ENCODE peak calls at places on chromosomes 6 and 20, in five cellular contexts. B is PC-9, V is NCI-H1417, P is posterior cingulate gyrus, H is T-helper 1 cell. N is an unnamed sample.

GRCh38 chr6:2140438-2141128 is 104.8 kb downstream of the GMDS start:
- DNase-seq in P (no peak), V (no peak), H (no peak), B (no peak), N (no peak)

GRCh38 chr6:131013495-131013894 is 49.5 kb downstream of the EPB41L2 start:
- DNase-seq in P (no peak), B (no peak), V (no peak), H (no peak), N (no peak)

GRCh38 chr20:32997431-32997830 is 6.8 kb downstream of the SUN5 start:
- DNase-seq in B (no peak), P (no peak), H (no peak), V (no peak), N (no peak)

GRCh38 chr6:135651964-135652755 is 154.6 kb upstream of the AHI1 start:
- DNase-seq in B (no peak), H (no peak), V (no peak), P (no peak), N (no peak)

GRCh38 chr20:53040678-53041674 is 68.8 kb downstream of the TSHZ2 start:
- DNase-seq in H (no peak), P (no peak), B (no peak), V (peak), N (no peak)

GRCh38 chr20:20549267-20549612 is 163.2 kb downstream of the RALGAPA2 start:
- DNase-seq in B (no peak), V (peak), H (no peak), P (no peak), N (no peak)

GRCh38 chr20:22574545-22575086 is 9.8 kb downstream of the FOXA2 start:
- DNase-seq in H (no peak), V (no peak), B (no peak), P (no peak), N (no peak)

GRCh38 chr20:61478094-61478493 is 226.0 kb downstream of the CDH4 start:
- DNase-seq in H (no peak), B (no peak), V (no peak), P (no peak), N (no peak)

GRCh38 chr6:44481056-44481455 is 93.5 kb downstream of the CDC5L start:
- DNase-seq in V (no peak), B (no peak), P (no peak), H (no peak), N (no peak)

GRCh38 chr20:60993647-60994046 is 258.4 kb upstream of the CDH4 start:
- DNase-seq in P (no peak), V (peak), B (peak), H (no peak), N (no peak)

GRCh38 chr20:49620364-49621240 is 52.7 kb upstream of the PTGIS start:
- DNase-seq in P (no peak), H (peak), V (no peak), B (no peak), N (no peak)

GRCh38 chr6:12818324-12818723 is 101.8 kb downstream of the PHACTR1 start:
- DNase-seq in V (no peak), B (no peak), P (no peak), H (no peak), N (no peak)

GRCh38 chr20:58277578-58278344 is 31.8 kb upstream of the RAB22A start:
- DNase-seq in V (no peak), P (no peak), B (no peak), H (no peak), N (no peak)

GRCh38 chr6:7953753-7954152 is 43.2 kb upstream of the TXNDC5 start:
- DNase-seq in B (no peak), V (no peak), H (no peak), P (no peak), N (no peak)

GRCh38 chr20:31620246-31620645 is 15.2 kb downstream of the ID1 start:
- DNase-seq in B (no peak), H (no peak), P (no peak), V (no peak), N (no peak)

GRCh38 chr6:46781478-46782378 is 11.5 kb upstream of the MEP1A start:
- DNase-seq in P (no peak), V (peak), H (peak), B (peak), N (no peak)

GRCh38 chr6:4316867-4317400 is 181.6 kb upstream of the ECI2 start:
- DNase-seq in H (no peak), P (no peak), B (peak), V (peak), N (no peak)